ENCODE peak calls at places on chromosomes 5 and 9, in eight cellular contexts. T is body of pancreas, G is hepatocyte, Q is OCI-LY7, E is GM06990, Z is heart right ventricle, I is GM23338, J is upper lobe of left lung. B is an unnamed sample. For H3K36me3, the result is how much of the 10 kb centered on the place peaks cover.

GRCh38 chr5:78783434-78784130 is 135.0 kb upstream of the LHFPL2 start:
- DNase-seq in J (no peak), I (no peak), Q (no peak), E (no peak), Z (no peak), G (no peak), T (no peak), B (no peak)

GRCh38 chr9:70435948-70436347 is 21.5 kb upstream of the KLF9 start:
- DNase-seq in G (peak), J (no peak), E (no peak), I (no peak), T (no peak), Q (no peak), Z (no peak), B (no peak)

GRCh38 chr5:78983601-78984000 is 1.5 kb downstream of the ARSB start:
- DNase-seq in E (no peak), J (no peak), T (no peak), I (no peak), G (no peak), Q (peak), Z (no peak), B (no peak)

GRCh38 chr9:138038244-138038671 is 160.7 kb downstream of the CACNA1B start:
- DNase-seq in I (no peak), J (peak), Z (no peak), E (no peak), G (no peak), T (peak), Q (no peak), B (no peak)

GRCh38 chr5:159414021-159414420 is 83.7 kb upstream of the IL12B start:
- DNase-seq in I (no peak), J (no peak), T (no peak), Z (no peak), E (peak), Q (no peak), G (no peak), B (no peak)

GRCh38 chr9:132411091-132411508 is 1.1 kb downstream of the CFAP77 start:
- DNase-seq in I (peak), Z (peak), T (peak), J (peak), E (peak), Q (peak), G (peak), B (no peak)

GRCh38 chr5:138601444-138601843 is 26.2 kb upstream of the HSPA9 start:
- DNase-seq in I (no peak), E (no peak), G (peak), Z (no peak), Q (no peak), J (peak), T (peak), B (peak)

GRCh38 chr5:106397700-106398099 is 1273.0 kb downstream of the EFNA5 start:
- DNase-seq in Q (no peak), E (no peak), Z (no peak), G (no peak), I (no peak), J (no peak), T (no peak), B (peak)

GRCh38 chr9:81083062-81083461 is 606.3 kb downstream of the TLE1 start:
- DNase-seq in Z (no peak), G (peak), T (no peak), Q (no peak), E (no peak), J (no peak), I (peak), B (no peak)

GRCh38 chr5:56278267-56278826 is 45.2 kb upstream of the ANKRD55 start:
- DNase-seq in Q (no peak), I (peak), Z (no peak), E (no peak), J (no peak), G (peak), T (no peak), B (peak)

GRCh38 chr9:113349434-113350337 is at the start of gene BSPRY:
- DNase-seq in T (peak), I (peak), G (peak), E (peak), J (peak), Q (peak), Z (peak), B (no peak)

GRCh38 chr9:101485873-101486692 is 47.6 kb upstream of the RNF20 start:
- DNase-seq in E (peak), J (no peak), I (peak), Z (peak), Q (no peak), T (peak), G (peak), B (no peak)

GRCh38 chr9:128211551-128212281 is 8.5 kb downstream of the DNM1 start:
- DNase-seq in J (no peak), Q (no peak), Z (no peak), G (no peak), E (no peak), T (no peak), I (no peak), B (no peak)

GRCh38 chr9:36136277-36136893 is at the start of gene GLIPR2:
- DNase-seq in E (peak), Q (no peak), I (peak), G (peak), J (peak), T (peak), Z (peak), B (no peak)

GRCh38 chr9:92966518-92966800 is 19.1 kb downstream of the FGD3 start:
- DNase-seq in G (no peak), Q (no peak), J (no peak), I (no peak), E (no peak), Z (no peak), T (no peak), B (no peak)

GRCh38 chr9:126097679-126098078 is 228.9 kb upstream of the MVB12B start:
- DNase-seq in J (no peak), G (no peak), Q (no peak), T (no peak), I (no peak), E (no peak), Z (no peak), B (no peak)

GRCh38 chr9:70257991-70258691 is 637 bp upstream of the SMC5 start:
- DNase-seq in J (peak), E (no peak), T (no peak), Z (no peak), Q (peak), I (peak), G (peak), B (no peak)

GRCh38 chr5:151721087-151721646 is 34.5 kb upstream of the SPARC start:
- DNase-seq in G (no peak), Z (no peak), I (no peak), J (no peak), E (peak), T (no peak), Q (no peak), B (no peak)

GRCh38 chr5:167726641-167727040 is 564.8 kb upstream of the WWC1 start:
- DNase-seq in G (no peak), Z (no peak), Q (no peak), E (no peak), I (peak), T (no peak), J (no peak), B (no peak)

GRCh38 chr5:68746220-68747076 is 347.4 kb upstream of the SLC30A5 start:
- DNase-seq in E (no peak), T (no peak), I (no peak), Q (no peak), J (no peak), Z (no peak), G (peak), B (no peak)

GRCh38 chr5:129400395-129400983 is 59.6 kb upstream of the ADAMTS19 start:
- DNase-seq in E (no peak), Z (no peak), J (no peak), G (no peak), I (no peak), T (no peak), Q (no peak), B (no peak)

GRCh38 chr5:5699062-5699461 is 276.6 kb downstream of the ICE1 start:
- DNase-seq in E (no peak), Q (no peak), G (no peak), T (no peak), I (peak), Z (no peak), J (no peak), B (no peak)

GRCh38 chr5:41835625-41836024 is 34.6 kb downstream of the OXCT1 start:
- DNase-seq in Q (no peak), T (no peak), J (no peak), Z (peak), G (peak), I (peak), E (no peak), B (peak)

GRCh38 chr9:110088099-110088498 is 119.9 kb downstream of the C9orf152 start:
- DNase-seq in Q (peak), J (no peak), G (no peak), E (no peak), T (no peak), Z (no peak), I (no peak), B (no peak)

GRCh38 chr5:59874675-59875074 is 18.9 kb downstream of the PDE4D start:
- DNase-seq in Q (no peak), G (no peak), Z (no peak), E (no peak), T (no peak), I (no peak), J (no peak), B (no peak)

GRCh38 chr9:77085416-77085815 is 66.0 kb downstream of the FOXB2 start:
- DNase-seq in J (no peak), E (no peak), Z (no peak), I (no peak), T (no peak), Q (no peak), G (no peak), B (no peak)

GRCh38 chr5:73496984-73497457 is 1.2 kb upstream of the BTF3 start:
- DNase-seq in G (peak), T (no peak), Q (peak), J (no peak), E (no peak), Z (no peak), I (peak), B (peak)

GRCh38 chr9:126915281-126915816 is 767 bp downstream of the RALGPS1 start:
- DNase-seq in Z (peak), Q (peak), J (peak), G (peak), I (peak), T (peak), E (peak), B (no peak)

GRCh38 chr5:36826694-36827093 is 49.9 kb upstream of the NIPBL start:
- DNase-seq in Z (no peak), Q (no peak), G (no peak), T (no peak), E (no peak), J (no peak), I (no peak), B (no peak)

GRCh38 chr9:35656841-35657326 is 935 bp downstream of the RMRP start:
- DNase-seq in I (no peak), G (peak), E (no peak), Q (no peak), T (no peak), Z (no peak), J (no peak), B (no peak)

GRCh38 chr5:169350759-169351240 is 49.9 kb upstream of the SLIT3 start:
- DNase-seq in J (no peak), E (no peak), T (no peak), Q (no peak), I (no peak), Z (no peak), G (peak), B (peak)

GRCh38 chr9:132571806-132572600 is 10.4 kb upstream of the BARHL1 start:
- DNase-seq in E (no peak), I (no peak), J (no peak), Z (no peak), Q (no peak), T (no peak), G (no peak), B (no peak)

GRCh38 chr9:96246267-96246671 is 55.7 kb downstream of the HSD17B3 start:
- DNase-seq in I (no peak), G (no peak), T (peak), J (no peak), Q (no peak), E (no peak), Z (no peak), B (no peak)

GRCh38 chr9:2939368-2939767 is 95.5 kb upstream of the PUM3 start:
- DNase-seq in E (no peak), Q (no peak), J (no peak), Z (no peak), I (no peak), G (no peak), T (no peak), B (no peak)

GRCh38 chr5:145160679-145161078 is 674.5 kb downstream of the PRELID2 start:
- DNase-seq in Z (no peak), T (no peak), Q (no peak), J (no peak), I (no peak), G (no peak), E (no peak), B (no peak)

GRCh38 chr9:109251080-109251775 is 69.6 kb downstream of the EPB41L4B start:
- DNase-seq in T (peak), Q (no peak), J (peak), I (no peak), G (peak), Z (peak), E (no peak), B (no peak)

GRCh38 chr5:157370967-157371366 is 89.0 kb upstream of the NIPAL4 start:
- DNase-seq in J (no peak), I (peak), Z (no peak), T (no peak), Q (no peak), E (no peak), G (no peak), B (no peak)

GRCh38 chr5:144187699-144188294 is 17.1 kb downstream of the KCTD16 start:
- DNase-seq in E (peak), T (peak), J (peak), Z (no peak), I (no peak), Q (peak), G (peak), B (peak)

GRCh38 chr9:130333041-130334040 is 67.8 kb downstream of the HMCN2 start:
- DNase-seq in G (peak), T (no peak), Z (no peak), I (no peak), J (no peak), E (no peak), Q (no peak), B (no peak)

GRCh38 chr5:123454236-123454911 is 31.2 kb upstream of the CEP120 start:
- DNase-seq in J (no peak), E (no peak), Q (no peak), I (no peak), T (no peak), G (no peak), Z (no peak), B (no peak)

GRCh38 chr5:132342291-132343180 is 27.0 kb upstream of the SLC22A5 start:
- DNase-seq in E (no peak), J (no peak), I (no peak), G (no peak), Z (no peak), Q (no peak), T (no peak), B (no peak)

GRCh38 chr5:132335402-132335801 is 34.1 kb upstream of the SLC22A5 start:
- DNase-seq in G (no peak), Q (no peak), J (no peak), T (no peak), Z (no peak), I (no peak), E (no peak), B (no peak)

GRCh38 chr5:132344775-132345514 is 24.6 kb upstream of the SLC22A5 start:
- DNase-seq in I (no peak), Z (no peak), Q (no peak), T (no peak), J (no peak), E (no peak), G (no peak), B (no peak)

GRCh38 chr5:132334812-132335211 is 34.7 kb upstream of the SLC22A5 start:
- DNase-seq in G (no peak), I (no peak), Z (no peak), E (no peak), J (no peak), Q (no peak), T (no peak), B (no peak)

DNA sequence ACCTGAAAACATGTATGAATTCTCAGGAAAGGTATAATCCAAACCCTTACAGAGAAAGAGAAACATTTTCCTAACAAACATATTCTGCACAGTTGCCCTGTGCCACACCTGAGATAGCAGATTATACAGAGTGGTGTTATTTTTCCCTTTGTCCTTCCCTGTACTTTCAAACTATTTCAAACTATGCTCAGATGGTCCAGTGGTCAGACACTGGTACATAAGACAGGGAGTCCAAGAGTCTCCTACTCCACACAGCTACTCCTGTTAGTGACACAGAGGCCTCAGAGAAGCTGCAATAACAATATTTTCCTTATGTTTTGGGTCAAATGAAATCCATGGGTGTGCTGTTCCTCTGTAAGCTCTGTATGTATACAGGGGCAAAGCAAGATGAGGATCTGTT is 30.0 kb upstream of the SLC22A5 start:
- DNase-seq in E (no peak), J (no peak), Z (no peak), I (no peak), T (no peak), G (no peak), Q (no peak), B (no peak)
- H3K36me3 ChIP-seq in E (under half), J (under half), Z (under half), I (under half), T (under half), G (under half), Q (under half), B (under half)

GRCh38 chr9:21028476-21028875 is 3.0 kb downstream of the HACD4 start:
- DNase-seq in E (no peak), J (no peak), G (no peak), Q (no peak), I (no peak), T (no peak), Z (no peak), B (no peak)

GRCh38 chr9:21031818-21032203 is 371 bp upstream of the HACD4 start:
- DNase-seq in Q (no peak), T (no peak), E (no peak), Z (peak), J (no peak), I (no peak), G (no peak), B (no peak)

GRCh38 chr9:21031091-21031817 is at the start of gene HACD4:
- DNase-seq in T (peak), I (peak), J (peak), G (peak), Z (peak), Q (no peak), E (peak), B (no peak)

GRCh38 chr9:21029661-21030060 is 1.8 kb downstream of the HACD4 start:
- DNase-seq in G (no peak), I (no peak), E (no peak), J (no peak), T (no peak), Q (no peak), Z (no peak), B (no peak)

GRCh38 chr9:21030389-21031035 is 928 bp downstream of the HACD4 start:
- DNase-seq in I (peak), G (peak), E (peak), Q (no peak), T (no peak), J (peak), Z (no peak), B (peak)
- H3K4me3 ChIP-seq in I (peak), G (no peak), E (peak), Q (no peak), T (no peak), J (peak), Z (no peak), B (peak)

DNA sequence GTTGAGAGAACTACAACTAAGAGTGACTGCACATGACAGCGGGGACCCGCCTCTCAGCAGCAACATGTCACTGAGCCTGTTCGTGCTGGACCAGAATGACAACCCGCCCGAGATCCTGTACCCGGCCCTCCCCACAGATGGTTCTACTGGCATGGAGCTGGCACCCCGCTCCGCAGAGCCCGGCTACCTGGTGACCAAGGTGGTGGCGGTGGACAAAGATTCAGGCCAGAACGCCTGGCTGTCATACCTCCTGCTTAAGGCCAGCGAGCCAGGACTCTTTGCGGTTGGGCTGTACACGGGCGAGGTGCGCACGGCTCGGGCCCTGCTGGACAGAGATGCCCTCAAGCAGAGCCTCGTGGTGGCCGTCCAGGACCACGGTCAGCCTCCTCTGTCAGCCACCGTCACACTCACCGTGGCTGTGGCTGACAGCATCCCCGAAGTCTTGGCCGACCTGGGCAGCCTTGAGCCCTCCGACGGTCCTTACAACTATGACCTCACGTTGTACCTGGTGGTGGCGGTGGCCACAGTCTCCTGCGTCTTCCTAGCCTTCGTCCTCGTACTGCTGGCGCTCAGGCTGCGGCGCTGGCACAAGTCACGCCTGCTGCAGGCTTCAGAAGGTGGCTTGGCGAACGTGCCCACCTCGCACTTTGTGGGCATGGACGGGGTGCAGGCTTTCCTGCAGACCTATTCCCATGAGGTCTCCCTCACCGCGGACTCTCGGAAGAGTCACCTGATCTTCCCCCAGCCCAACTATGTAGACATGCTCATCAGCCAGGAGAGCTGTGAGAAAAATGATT is 2.1 kb downstream of the PCDHGA7 start:
- DNase-seq in I (no peak), Q (no peak), G (no peak), E (no peak), Z (no peak), J (no peak), T (no peak), B (no peak)
- TF ChIP-seq CTCF in I (no peak), Q (no peak), G (no peak), E (no peak), Z (no peak), J (no peak), T (no peak), B (no peak)

GRCh38 chr9:134158753-134159392 is 5.5 kb downstream of the RNU6ATAC start:
- DNase-seq in E (no peak), T (no peak), G (no peak), Q (no peak), Z (no peak), J (no peak), I (no peak), B (no peak)

GRCh38 chr9:134158242-134158641 is 6.1 kb downstream of the RNU6ATAC start:
- DNase-seq in E (no peak), J (no peak), Z (no peak), Q (no peak), T (no peak), I (no peak), G (no peak), B (no peak)

GRCh38 chr9:134157378-134157885 is 6.9 kb downstream of the RNU6ATAC start:
- DNase-seq in I (no peak), J (no peak), Q (no peak), T (no peak), Z (no peak), G (no peak), E (no peak), B (no peak)

GRCh38 chr9:134161647-134162046 is 2.7 kb downstream of the RNU6ATAC start:
- DNase-seq in Q (no peak), J (no peak), T (no peak), G (no peak), Z (no peak), I (no peak), E (no peak), B (no peak)

DNA sequence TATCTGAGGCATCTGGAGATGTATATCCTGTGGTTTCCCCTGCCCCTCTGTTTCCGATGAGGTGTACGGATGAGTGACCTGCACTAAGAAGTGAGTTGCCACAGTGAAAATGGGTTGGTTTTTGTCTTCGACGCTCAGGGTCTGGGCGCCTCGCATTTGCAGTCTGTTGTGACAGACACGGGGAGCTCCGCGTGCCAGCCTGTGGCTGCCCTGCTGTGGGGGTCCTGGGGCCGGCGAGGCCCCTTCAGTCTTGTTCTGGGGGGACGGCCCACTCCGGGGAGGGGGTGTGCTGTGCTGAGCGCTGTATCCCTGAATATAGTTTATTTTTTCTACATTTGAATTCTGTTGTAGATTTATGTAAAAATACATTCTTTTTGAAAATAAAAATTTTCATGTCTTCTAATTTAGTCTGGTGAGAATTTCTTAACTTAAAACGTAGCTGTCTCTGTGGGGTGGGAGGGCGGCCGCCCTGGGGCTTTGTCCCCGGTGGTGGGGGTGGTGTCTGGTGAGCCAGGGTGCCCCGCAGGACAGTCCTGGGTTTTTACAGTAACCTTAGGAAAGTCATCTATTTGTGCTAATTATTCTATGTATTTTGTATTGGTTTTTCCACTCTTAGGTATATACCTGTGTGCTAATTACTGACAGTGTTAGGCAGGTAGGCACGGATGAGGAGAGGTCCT is 4.7 kb downstream of the RNU6ATAC start:
- DNase-seq in G (no peak), I (no peak), E (no peak), T (no peak), J (no peak), Q (no peak), Z (no peak), B (no peak)
- H3K36me3 ChIP-seq in G (under half), I (under half), E (under half), T (under half), J (under half), Q (half or more), Z (under half), B (under half)

B was measured in BJ.